ENCODE peak calls at places on chromosomes 12 and 14, in nine cellular contexts. One of them, this sample, is unnamed.

GRCh38 chr14:77848031-77848430 is 48.1 kb downstream of the ADCK1 start:
- DNase-seq in vagina: no peak
- DNase-seq in WERI-Rb-1: no peak
- DNase-seq in endothelial cell: no peak
- DNase-seq in AG10803: peak
- DNase-seq in CD8-positive, alpha-beta T cell: no peak
- DNase-seq in heart left ventricle: no peak
- DNase-seq in PC-9: no peak
- DNase-seq in AG04450: no peak
- DNase-seq in this sample: no peak

GRCh38 chr12:93128332-93128707 is 199.2 kb upstream of the EEA1 start:
- DNase-seq in vagina: no peak
- DNase-seq in WERI-Rb-1: no peak
- DNase-seq in endothelial cell: no peak
- DNase-seq in AG10803: no peak
- DNase-seq in CD8-positive, alpha-beta T cell: no peak
- DNase-seq in heart left ventricle: no peak
- DNase-seq in PC-9: no peak
- DNase-seq in AG04450: no peak
- DNase-seq in this sample: no peak

GRCh38 chr14:100580316-100581227 is 6.6 kb downstream of the BEGAIN start:
- DNase-seq in vagina: no peak
- DNase-seq in WERI-Rb-1: no peak
- DNase-seq in endothelial cell: no peak
- DNase-seq in AG10803: no peak
- DNase-seq in CD8-positive, alpha-beta T cell: no peak
- DNase-seq in heart left ventricle: no peak
- DNase-seq in PC-9: no peak
- DNase-seq in AG04450: no peak
- DNase-seq in this sample: no peak

GRCh38 chr14:51079489-51079888 is 15.4 kb downstream of the TRIM9 start:
- DNase-seq in vagina: no peak
- DNase-seq in WERI-Rb-1: no peak
- DNase-seq in endothelial cell: no peak
- DNase-seq in AG10803: peak
- DNase-seq in CD8-positive, alpha-beta T cell: no peak
- DNase-seq in heart left ventricle: no peak
- DNase-seq in PC-9: peak
- DNase-seq in AG04450: no peak
- DNase-seq in this sample: no peak

GRCh38 chr14:68109132-68109531 is 289.6 kb downstream of the RAD51B start:
- DNase-seq in vagina: no peak
- DNase-seq in WERI-Rb-1: no peak
- DNase-seq in endothelial cell: no peak
- DNase-seq in AG10803: peak
- DNase-seq in CD8-positive, alpha-beta T cell: no peak
- DNase-seq in heart left ventricle: no peak
- DNase-seq in PC-9: no peak
- DNase-seq in AG04450: no peak
- DNase-seq in this sample: no peak

GRCh38 chr12:14773685-14774073 is 29.6 kb downstream of the WBP11 start:
- DNase-seq in vagina: no peak
- DNase-seq in WERI-Rb-1: no peak
- DNase-seq in endothelial cell: peak
- DNase-seq in AG10803: no peak
- DNase-seq in CD8-positive, alpha-beta T cell: peak
- DNase-seq in heart left ventricle: peak
- DNase-seq in PC-9: no peak
- DNase-seq in AG04450: no peak
- DNase-seq in this sample: peak

GRCh38 chr14:73227812-73228781 is 9.2 kb upstream of the PAPLN start:
- DNase-seq in vagina: no peak
- DNase-seq in WERI-Rb-1: no peak
- DNase-seq in endothelial cell: no peak
- DNase-seq in AG10803: peak
- DNase-seq in CD8-positive, alpha-beta T cell: no peak
- DNase-seq in heart left ventricle: peak
- DNase-seq in PC-9: peak
- DNase-seq in AG04450: peak
- DNase-seq in this sample: no peak

GRCh38 chr12:47817272-47818006 is 2.3 kb downstream of the HDAC7 start:
- DNase-seq in vagina: no peak
- DNase-seq in WERI-Rb-1: no peak
- DNase-seq in endothelial cell: no peak
- DNase-seq in AG10803: no peak
- DNase-seq in CD8-positive, alpha-beta T cell: no peak
- DNase-seq in heart left ventricle: no peak
- DNase-seq in PC-9: no peak
- DNase-seq in AG04450: no peak
- DNase-seq in this sample: no peak

GRCh38 chr14:22837750-22838538 is 1.6 kb downstream of the MMP14 start:
- DNase-seq in vagina: no peak
- DNase-seq in WERI-Rb-1: no peak
- DNase-seq in endothelial cell: no peak
- DNase-seq in AG10803: peak
- DNase-seq in CD8-positive, alpha-beta T cell: no peak
- DNase-seq in heart left ventricle: peak
- DNase-seq in PC-9: no peak
- DNase-seq in AG04450: no peak
- DNase-seq in this sample: no peak

GRCh38 chr12:48027183-48028002 is 23.1 kb upstream of the COL2A1 start:
- DNase-seq in vagina: no peak
- DNase-seq in WERI-Rb-1: no peak
- DNase-seq in endothelial cell: no peak
- DNase-seq in AG10803: no peak
- DNase-seq in CD8-positive, alpha-beta T cell: no peak
- DNase-seq in heart left ventricle: no peak
- DNase-seq in PC-9: no peak
- DNase-seq in AG04450: no peak
- DNase-seq in this sample: peak

GRCh38 chr12:12986775-12987332 is 13.2 kb downstream of the HEBP1 start:
- DNase-seq in vagina: no peak
- DNase-seq in WERI-Rb-1: no peak
- DNase-seq in endothelial cell: no peak
- DNase-seq in AG10803: no peak
- DNase-seq in CD8-positive, alpha-beta T cell: no peak
- DNase-seq in heart left ventricle: no peak
- DNase-seq in PC-9: no peak
- DNase-seq in AG04450: no peak
- DNase-seq in this sample: no peak

GRCh38 chr14:101665478-101666078 is 95.9 kb upstream of the PPP2R5C start:
- DNase-seq in vagina: no peak
- DNase-seq in WERI-Rb-1: peak
- DNase-seq in endothelial cell: peak
- DNase-seq in AG10803: peak
- DNase-seq in CD8-positive, alpha-beta T cell: no peak
- DNase-seq in heart left ventricle: no peak
- DNase-seq in PC-9: peak
- DNase-seq in AG04450: peak
- DNase-seq in this sample: peak

GRCh38 chr12:6322969-6323339 is 12.5 kb downstream of the PLEKHG6 start:
- DNase-seq in vagina: no peak
- DNase-seq in WERI-Rb-1: no peak
- DNase-seq in endothelial cell: no peak
- DNase-seq in AG10803: no peak
- DNase-seq in CD8-positive, alpha-beta T cell: no peak
- DNase-seq in heart left ventricle: no peak
- DNase-seq in PC-9: no peak
- DNase-seq in AG04450: no peak
- DNase-seq in this sample: no peak

GRCh38 chr14:68554231-68554630 is 238.6 kb downstream of the ZFP36L1 start:
- DNase-seq in vagina: no peak
- DNase-seq in WERI-Rb-1: no peak
- DNase-seq in endothelial cell: no peak
- DNase-seq in AG10803: no peak
- DNase-seq in CD8-positive, alpha-beta T cell: no peak
- DNase-seq in heart left ventricle: peak
- DNase-seq in PC-9: no peak
- DNase-seq in AG04450: no peak
- DNase-seq in this sample: no peak

GRCh38 chr12:82964446-82964845 is 277.7 kb downstream of the TMTC2 start:
- DNase-seq in vagina: no peak
- DNase-seq in WERI-Rb-1: no peak
- DNase-seq in endothelial cell: no peak
- DNase-seq in AG10803: no peak
- DNase-seq in CD8-positive, alpha-beta T cell: no peak
- DNase-seq in heart left ventricle: no peak
- DNase-seq in PC-9: no peak
- DNase-seq in AG04450: no peak
- DNase-seq in this sample: no peak

GRCh38 chr14:24224618-24225071 is 7.5 kb downstream of the NEDD8 start:
- DNase-seq in vagina: no peak
- DNase-seq in WERI-Rb-1: no peak
- DNase-seq in endothelial cell: no peak
- DNase-seq in AG10803: peak
- DNase-seq in CD8-positive, alpha-beta T cell: no peak
- DNase-seq in heart left ventricle: no peak
- DNase-seq in PC-9: no peak
- DNase-seq in AG04450: peak
- DNase-seq in this sample: no peak

GRCh38 chr12:53045646-53046045 is 4.2 kb upstream of the TNS2 start:
- DNase-seq in vagina: no peak
- DNase-seq in WERI-Rb-1: no peak
- DNase-seq in endothelial cell: no peak
- DNase-seq in AG10803: no peak
- DNase-seq in CD8-positive, alpha-beta T cell: no peak
- DNase-seq in heart left ventricle: peak
- DNase-seq in PC-9: no peak
- DNase-seq in AG04450: no peak
- DNase-seq in this sample: no peak

GRCh38 chr12:123519151-123520001 is 14.1 kb downstream of the RILPL1 start:
- DNase-seq in vagina: no peak
- DNase-seq in WERI-Rb-1: no peak
- DNase-seq in endothelial cell: no peak
- DNase-seq in AG10803: peak
- DNase-seq in CD8-positive, alpha-beta T cell: no peak
- DNase-seq in heart left ventricle: peak
- DNase-seq in PC-9: peak
- DNase-seq in AG04450: no peak
- DNase-seq in this sample: no peak

GRCh38 chr12:132326646-132327045 is 2.7 kb downstream of the GALNT9 start:
- DNase-seq in vagina: no peak
- DNase-seq in WERI-Rb-1: no peak
- DNase-seq in endothelial cell: no peak
- DNase-seq in AG10803: no peak
- DNase-seq in CD8-positive, alpha-beta T cell: no peak
- DNase-seq in heart left ventricle: no peak
- DNase-seq in PC-9: no peak
- DNase-seq in AG04450: no peak
- DNase-seq in this sample: no peak

GRCh38 chr12:118094039-118094438 is 9.8 kb downstream of the VSIG10 start:
- DNase-seq in vagina: no peak
- DNase-seq in WERI-Rb-1: no peak
- DNase-seq in endothelial cell: no peak
- DNase-seq in AG10803: no peak
- DNase-seq in CD8-positive, alpha-beta T cell: no peak
- DNase-seq in heart left ventricle: no peak
- DNase-seq in PC-9: no peak
- DNase-seq in AG04450: no peak
- DNase-seq in this sample: no peak
- TF ChIP-seq CTCF in vagina: no peak
- TF ChIP-seq CTCF in WERI-Rb-1: no peak
- TF ChIP-seq CTCF in endothelial cell: no peak
- TF ChIP-seq CTCF in AG10803: no peak
- TF ChIP-seq CTCF in CD8-positive, alpha-beta T cell: no peak
- TF ChIP-seq CTCF in heart left ventricle: no peak
- TF ChIP-seq CTCF in PC-9: no peak
- TF ChIP-seq CTCF in AG04450: no peak
- TF ChIP-seq CTCF in this sample: no peak

DNA sequence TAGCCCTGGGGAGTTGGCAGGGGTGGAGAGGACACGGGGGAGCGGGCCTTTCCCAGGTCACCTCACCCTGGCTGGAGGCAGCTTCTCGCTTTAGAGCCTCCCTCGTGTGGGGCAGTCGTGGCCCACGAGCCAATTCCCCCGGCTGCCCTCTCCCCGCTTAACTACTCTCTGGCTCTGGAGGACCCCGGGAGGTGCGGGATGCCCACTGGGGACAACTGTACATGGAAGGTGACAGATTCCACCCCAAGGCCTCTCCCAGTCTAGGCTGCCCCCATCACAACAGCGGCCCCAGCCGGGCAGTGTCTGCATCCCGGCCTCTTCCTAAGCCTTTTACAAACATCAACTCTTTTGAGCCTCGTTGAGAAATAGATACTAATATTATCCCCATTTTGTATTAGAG is 78.1 kb downstream of the KIF26A start:
- DNase-seq in vagina: no peak
- DNase-seq in WERI-Rb-1: no peak
- DNase-seq in endothelial cell: no peak
- DNase-seq in AG10803: no peak
- DNase-seq in CD8-positive, alpha-beta T cell: no peak
- DNase-seq in heart left ventricle: no peak
- DNase-seq in PC-9: no peak
- DNase-seq in AG04450: no peak
- DNase-seq in this sample: no peak
- TF ChIP-seq CTCF in vagina: no peak
- TF ChIP-seq CTCF in WERI-Rb-1: no peak
- TF ChIP-seq CTCF in endothelial cell: no peak
- TF ChIP-seq CTCF in AG10803: no peak
- TF ChIP-seq CTCF in CD8-positive, alpha-beta T cell: no peak
- TF ChIP-seq CTCF in heart left ventricle: no peak
- TF ChIP-seq CTCF in PC-9: no peak
- TF ChIP-seq CTCF in AG04450: no peak
- TF ChIP-seq CTCF in this sample: no peak

GRCh38 chr14:99274346-99275221 is 2.6 kb upstream of the BCL11B start:
- DNase-seq in vagina: no peak
- DNase-seq in WERI-Rb-1: peak
- DNase-seq in endothelial cell: peak
- DNase-seq in AG10803: peak
- DNase-seq in CD8-positive, alpha-beta T cell: no peak
- DNase-seq in heart left ventricle: no peak
- DNase-seq in PC-9: no peak
- DNase-seq in AG04450: no peak
- DNase-seq in this sample: peak
- TF ChIP-seq CTCF in vagina: no peak
- TF ChIP-seq CTCF in WERI-Rb-1: peak
- TF ChIP-seq CTCF in endothelial cell: no peak
- TF ChIP-seq CTCF in AG10803: peak
- TF ChIP-seq CTCF in CD8-positive, alpha-beta T cell: peak
- TF ChIP-seq CTCF in heart left ventricle: peak
- TF ChIP-seq CTCF in PC-9: no peak
- TF ChIP-seq CTCF in AG04450: peak
- TF ChIP-seq CTCF in this sample: peak

DNA sequence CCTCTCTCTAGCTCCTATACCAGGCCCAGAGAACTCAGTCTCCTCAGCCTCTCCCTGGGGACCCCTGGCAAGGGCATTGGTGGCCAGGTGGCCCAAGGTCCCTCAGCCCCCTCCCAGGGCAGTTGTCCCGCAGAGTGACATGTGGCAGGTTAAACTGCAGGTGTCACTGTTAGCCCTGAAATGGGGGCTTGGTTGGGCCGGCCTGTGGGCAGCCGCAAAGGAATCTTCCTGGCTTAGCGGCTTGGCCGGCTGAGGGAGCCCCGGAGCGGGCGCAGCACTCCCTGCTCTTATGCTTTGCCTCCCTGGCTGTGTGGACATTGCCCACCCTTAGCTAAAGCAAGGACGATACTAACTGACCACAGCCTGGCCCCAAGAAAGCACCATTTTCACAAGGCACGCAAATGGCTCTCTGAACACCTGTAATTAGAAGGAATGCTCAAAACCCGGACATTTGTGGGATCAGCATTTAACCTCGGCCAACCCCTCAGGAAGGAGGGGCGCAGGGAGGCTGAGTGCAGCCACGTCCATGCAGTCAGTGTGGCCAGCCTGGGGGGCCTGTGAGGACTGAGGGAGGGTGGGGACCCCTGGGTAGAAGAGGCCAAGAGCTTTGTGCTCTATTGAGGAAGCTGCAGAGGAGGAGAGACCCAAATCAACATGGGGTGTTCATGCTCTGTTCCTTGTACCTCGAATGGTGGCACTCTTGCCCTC is 82.2 kb downstream of the PAPOLA start:
- DNase-seq in vagina: peak
- DNase-seq in WERI-Rb-1: peak
- DNase-seq in endothelial cell: peak
- DNase-seq in AG10803: no peak
- DNase-seq in CD8-positive, alpha-beta T cell: peak
- DNase-seq in heart left ventricle: no peak
- DNase-seq in PC-9: no peak
- DNase-seq in AG04450: no peak
- DNase-seq in this sample: peak
- TF ChIP-seq CTCF in vagina: no peak
- TF ChIP-seq CTCF in WERI-Rb-1: peak
- TF ChIP-seq CTCF in endothelial cell: peak
- TF ChIP-seq CTCF in AG10803: peak
- TF ChIP-seq CTCF in CD8-positive, alpha-beta T cell: no peak
- TF ChIP-seq CTCF in heart left ventricle: peak
- TF ChIP-seq CTCF in PC-9: peak
- TF ChIP-seq CTCF in AG04450: peak
- TF ChIP-seq CTCF in this sample: peak

This sample was measured in nephron progenitor cell.